ENCODE peak calls at places on chromosomes 4 and X, in four cellular contexts. U is H1, H is IMR-90, X is H9. M is an unnamed sample.

GRCh38 chrX:9656277-9656676 is 109.4 kb downstream of the GPR143 start:
- DNase-seq in U (no peak), H (peak), X (no peak), M (no peak)

GRCh38 chrX:13126785-13127184 is 82.4 kb upstream of the FAM9C start:
- DNase-seq in U (no peak), H (no peak), X (no peak), M (no peak)

GRCh38 chr4:111836601-111837000 is 308.7 kb upstream of the FAM241A start:
- DNase-seq in U (no peak), H (no peak), X (no peak), M (no peak)

GRCh38 chr4:3369781-3370660 is 71.7 kb upstream of the HGFAC start:
- DNase-seq in U (no peak), H (peak), X (peak), M (peak)

GRCh38 chr4:116489739-116490138 is 595.6 kb downstream of the TRAM1L1 start:
- DNase-seq in U (no peak), H (no peak), X (no peak), M (peak)

GRCh38 chrX:111568356-111568755 is 56.9 kb downstream of the SERTM2 start:
- DNase-seq in U (no peak), H (peak), X (peak), M (peak)

GRCh38 chr4:185585211-185585610 is 49.9 kb upstream of the PDLIM3 start:
- DNase-seq in U (no peak), H (no peak), X (no peak), M (no peak)

GRCh38 chr4:8591626-8592365 is 769 bp upstream of the CPZ start:
- DNase-seq in U (no peak), H (no peak), X (no peak), M (no peak)

GRCh38 chr4:156558365-156559025 is 413.1 kb downstream of the PDGFC start:
- DNase-seq in U (no peak), H (peak), X (no peak), M (no peak)
- H3K56ac ChIP-seq in U (no peak), H (no peak), X (no peak), M (no peak)

GRCh38 chrX:78429172-78429571 is 101.8 kb upstream of the CYSLTR1 start:
- DNase-seq in U (no peak), H (no peak), X (no peak), M (no peak)
- H3K56ac ChIP-seq in U (no peak), H (no peak), X (no peak), M (no peak)

GRCh38 chrX:143633530-143634372 is 2.1 kb downstream of the SLITRK4 start:
- DNase-seq in U (no peak), H (no peak), X (peak), M (peak)

GRCh38 chrX:143632625-143633387 is 3.1 kb downstream of the SLITRK4 start:
- DNase-seq in U (no peak), H (no peak), X (no peak), M (peak)

GRCh38 chrX:143635915-143636314 is at the start of gene SLITRK4:
- DNase-seq in U (peak), H (no peak), X (peak), M (peak)

GRCh38 chrX:143634701-143635442 is 1.0 kb downstream of the SLITRK4 start:
- DNase-seq in U (no peak), H (no peak), X (peak), M (no peak)

DNA sequence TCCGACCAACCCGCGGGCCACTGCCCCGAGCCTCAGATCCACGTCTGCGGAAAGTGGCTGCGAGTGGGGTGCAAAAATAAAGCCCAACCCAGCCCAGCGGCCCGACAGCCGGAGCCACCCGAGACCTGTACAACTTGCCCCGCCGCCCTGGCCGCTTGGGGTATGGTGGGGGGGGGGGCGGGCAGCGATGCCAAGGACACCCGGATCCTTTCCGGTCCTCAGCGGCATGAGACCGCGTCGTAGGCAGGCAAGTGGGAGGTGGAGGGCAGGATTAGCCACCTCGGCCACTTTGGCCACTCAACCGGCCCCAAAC is 1.6 kb downstream of the SLITRK4 start:
- DNase-seq in U (no peak), H (no peak), X (no peak), M (no peak)
- H3K56ac ChIP-seq in U (no peak), H (no peak), X (no peak), M (peak)

DNA sequence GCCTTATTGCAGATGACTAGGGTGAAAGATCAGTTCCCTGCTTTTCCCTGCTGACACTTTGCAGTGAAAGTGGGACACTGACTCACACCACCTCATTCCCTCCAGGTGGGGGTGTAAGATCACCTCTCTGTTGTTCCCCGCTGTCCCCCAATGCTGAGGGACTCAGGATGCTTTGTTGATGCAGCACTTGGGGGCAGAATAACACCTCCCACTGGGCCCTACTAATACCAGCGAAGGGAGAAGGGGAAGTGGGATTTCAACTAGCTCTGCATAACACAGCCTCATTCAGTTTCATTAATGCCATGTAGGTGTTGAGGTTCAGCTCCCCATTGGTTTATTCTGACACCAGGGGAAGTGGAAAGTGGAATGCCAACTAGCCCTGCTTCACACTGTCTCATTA is 43.6 kb upstream of the IL1RAPL2 start:
- DNase-seq in U (peak), H (no peak), X (peak), M (peak)
- H3K56ac ChIP-seq in U (no peak), H (no peak), X (no peak), M (no peak)

GRCh38 chrX:150863191-150863590 is 35.3 kb downstream of the CD99L2 start:
- DNase-seq in U (no peak), H (no peak), X (no peak), M (no peak)
- H3K56ac ChIP-seq in U (no peak), H (no peak), X (no peak), M (no peak)

GRCh38 chr4:80295841-80296240 is 29.4 kb downstream of the FGF5 start:
- DNase-seq in U (no peak), H (peak), X (no peak), M (no peak)
- H3K56ac ChIP-seq in U (no peak), H (no peak), X (no peak), M (no peak)

GRCh38 chrX:19514791-19515614 is at the start of gene MAP3K15:
- DNase-seq in U (no peak), H (no peak), X (peak), M (peak)

GRCh38 chrX:19512961-19513360 is 2.3 kb downstream of the MAP3K15 start:
- DNase-seq in U (no peak), H (no peak), X (no peak), M (no peak)

GRCh38 chrX:19515615-19516105 is 352 bp upstream of the MAP3K15 start:
- DNase-seq in U (no peak), H (no peak), X (no peak), M (peak)

GRCh38 chrX:19513383-19513782 is 1.9 kb downstream of the MAP3K15 start:
- DNase-seq in U (no peak), H (peak), X (no peak), M (peak)

DNA sequence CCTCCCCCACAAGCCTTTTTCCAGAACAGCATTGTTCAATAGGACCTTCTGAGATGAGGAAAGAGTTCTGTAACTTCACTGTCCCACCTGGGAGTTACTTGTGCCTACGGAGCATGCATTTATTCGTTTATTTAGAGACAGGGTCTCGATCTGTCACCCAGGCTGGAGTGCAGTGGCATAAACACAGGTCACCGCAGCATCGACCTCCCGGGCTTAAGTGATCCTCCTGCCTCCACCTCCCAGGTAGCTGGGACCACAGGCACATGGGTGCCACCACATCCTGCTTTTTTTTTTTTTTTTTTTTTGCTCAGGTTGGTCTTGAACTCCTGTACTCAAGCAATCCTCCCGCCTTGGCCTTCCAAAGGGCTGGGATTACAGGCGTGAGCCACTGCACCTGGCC is 2.9 kb downstream of the MAP3K15 start:
- DNase-seq in U (no peak), H (no peak), X (no peak), M (no peak)
- H3K56ac ChIP-seq in U (no peak), H (no peak), X (no peak), M (no peak)

M was measured in mesendoderm.